ENCODE peak calls at places on chromosomes 11 and 22, in seven cellular contexts. K, L, Z, A, H, W and V are unnamed samples.

GRCh38 chr22:34055525-34056200 is 135.4 kb upstream of the LARGE1 start:
- DNase-seq in Z (peak; percentile 63), K (no peak), W (peak; percentile 82), A (no peak), H (no peak), L (no peak), V (no peak)

GRCh38 chr11:120229451-120230424 is 10.2 kb upstream of the POU2F3 start:
- DNase-seq in H (no peak), Z (peak; percentile 33), W (no peak), A (no peak), K (no peak), L (no peak), V (no peak)

GRCh38 chr11:30917859-30918478 is 331.8 kb upstream of the MPPED2 start:
- DNase-seq in K (no peak), H (no peak), Z (peak; percentile 55), L (no peak), W (no peak), A (peak; percentile 17), V (no peak)

GRCh38 chr22:49462795-49463194 is 364.9 kb downstream of the BRD1 start:
- DNase-seq in H (no peak), L (no peak), A (no peak), K (no peak), Z (no peak), W (no peak), V (no peak)

GRCh38 chr11:67493548-67494370 is 10.9 kb downstream of the AIP start:
- DNase-seq in Z (no peak), H (no peak), L (no peak), K (no peak), W (no peak), A (no peak), V (no peak)

GRCh38 chr11:117691206-117691490 is 105.9 kb downstream of the DSCAML1 start:
- DNase-seq in K (no peak), Z (no peak), W (no peak), H (no peak), A (no peak), L (no peak), V (no peak)

GRCh38 chr11:27710536-27710935 is 10.3 kb upstream of the BDNF start:
- DNase-seq in A (no peak), W (no peak), L (no peak), K (no peak), H (no peak), Z (no peak), V (no peak)

GRCh38 chr11:115736146-115736545 is 231.9 kb upstream of the CADM1 start:
- DNase-seq in H (no peak), K (no peak), L (no peak), Z (no peak), A (no peak), W (no peak), V (no peak)

GRCh38 chr22:19718255-19719054 is 4.2 kb downstream of the SEPTIN5 start:
- DNase-seq in W (no peak), Z (no peak), L (no peak), A (no peak), H (no peak), K (no peak), V (peak; percentile 69)

DNA sequence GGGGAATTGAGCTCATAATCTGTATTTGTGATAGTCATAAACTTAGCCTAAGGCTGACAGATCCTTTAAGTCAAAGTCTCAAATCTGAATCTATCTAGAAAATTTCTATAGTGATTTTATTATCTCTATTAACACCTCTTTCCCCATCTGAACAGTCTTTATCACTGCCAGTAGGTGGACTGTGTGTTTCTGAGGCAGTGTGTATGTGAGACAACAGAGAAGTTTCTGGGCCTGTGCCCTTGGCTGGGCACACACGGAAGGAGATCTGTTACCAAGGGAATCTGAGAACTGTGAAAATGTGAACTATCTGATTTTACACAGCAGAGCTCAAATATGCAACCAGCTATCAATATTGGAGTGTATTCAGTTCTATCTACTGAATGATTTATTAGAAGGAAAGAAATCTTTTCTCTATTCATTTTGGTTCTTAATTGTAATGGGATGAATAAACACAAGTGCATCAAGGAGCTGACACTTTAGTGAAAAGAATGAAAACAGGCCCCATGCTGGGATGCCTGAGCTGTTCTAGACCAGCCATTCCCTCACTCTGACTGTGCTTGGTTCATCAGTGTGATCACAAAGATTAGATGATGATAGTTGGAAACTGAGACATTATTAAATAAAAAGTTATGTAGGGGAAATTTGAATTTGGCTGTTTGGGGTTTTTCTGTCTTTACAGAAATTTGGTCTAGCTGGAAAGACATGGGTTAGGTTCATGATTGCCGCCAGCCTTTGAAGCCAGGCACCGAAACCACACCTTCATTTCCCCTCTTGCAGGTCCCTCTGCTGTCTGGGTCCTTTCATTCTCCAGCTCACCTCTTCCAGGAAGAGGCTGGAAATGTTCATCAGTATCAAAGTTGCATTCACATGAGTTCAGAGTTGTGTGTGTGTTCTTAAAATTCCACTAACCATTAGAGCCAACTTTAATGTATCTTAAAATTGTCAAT is 68.1 kb downstream of the LIF start:
- DNase-seq in H (peak; percentile 21), W (no peak), Z (no peak), K (no peak), L (no peak), A (no peak), V (no peak)
- TF ChIP-seq CTCF in H (no peak), W (peak; percentile 20), Z (no peak), K (peak; percentile 46), L (no peak), A (no peak), V (no peak)

GRCh38 chr11:60701509-60701818 is 2.1 kb downstream of the MS4A8 start:
- DNase-seq in W (no peak), K (no peak), L (no peak), Z (no peak), H (no peak), A (no peak), V (no peak)
- TF ChIP-seq CTCF in W (peak; percentile 4), K (peak; percentile 25), L (no peak), Z (no peak), H (no peak), A (no peak), V (no peak)

GRCh38 chr11:75813622-75814039 is 1.4 kb upstream of the UVRAG start:
- DNase-seq in W (no peak), K (no peak), Z (no peak), H (no peak), L (no peak), A (no peak), V (no peak)
- TF ChIP-seq CTCF in W (no peak), K (no peak), Z (no peak), H (no peak), L (no peak), A (no peak), V (no peak)

GRCh38 chr11:3046190-3046589 is 11.0 kb downstream of the CARS1 start:
- DNase-seq in A (no peak), Z (no peak), W (peak; percentile 50), H (no peak), L (no peak), K (peak; percentile 81), V (no peak)
- TF ChIP-seq CTCF in A (peak; percentile 16), Z (peak; percentile 8), W (peak; percentile 52), H (no peak), L (no peak), K (peak; percentile 55), V (no peak)

GRCh38 chr11:62983536-62984199 is 1.1 kb downstream of the SLC22A6 start:
- DNase-seq in H (no peak), L (no peak), Z (no peak), A (no peak), W (no peak), K (no peak), V (no peak)

GRCh38 chr11:62981743-62982142 is 3.0 kb downstream of the SLC22A6 start:
- DNase-seq in A (no peak), L (no peak), H (no peak), K (no peak), W (peak; percentile 55), Z (no peak), V (no peak)

GRCh38 chr11:62976109-62976508 is 8.7 kb downstream of the SLC22A6 start:
- DNase-seq in Z (peak; percentile 8), A (no peak), H (no peak), K (no peak), L (no peak), W (no peak), V (no peak)

GRCh38 chr11:62984451-62984991 is at the start of gene SLC22A6:
- DNase-seq in K (no peak), Z (no peak), A (no peak), L (no peak), H (no peak), W (no peak), V (no peak)

GRCh38 chr11:62980133-62980760 is 4.5 kb downstream of the SLC22A6 start:
- DNase-seq in A (no peak), L (no peak), K (no peak), W (no peak), H (no peak), Z (no peak), V (no peak)
- TF ChIP-seq CTCF in A (no peak), L (no peak), K (no peak), W (no peak), H (no peak), Z (no peak), V (no peak)

GRCh38 chr11:61056566-61056965 is 45.7 kb upstream of the CD5 start:
- DNase-seq in Z (peak; percentile 58), A (no peak), H (no peak), L (no peak), W (no peak), K (no peak), V (no peak)
- TF ChIP-seq CTCF in Z (no peak), A (no peak), H (no peak), L (no peak), W (peak; percentile 11), K (no peak), V (no peak)

GRCh38 chr22:31595271-31595670 is 66.7 kb downstream of the PISD start:
- DNase-seq in Z (no peak), K (no peak), A (no peak), L (no peak), W (no peak), H (no peak), V (no peak)
- TF ChIP-seq CTCF in Z (no peak), K (no peak), A (no peak), L (no peak), W (no peak), H (no peak), V (no peak)